ENCODE peak calls at places on chromosomes 2 and 18, in four cellular contexts. One of them, this sample, is unnamed.

GRCh38 chr2:169480079-169480465 is 778 bp downstream of the BBS5 start:
- DNase-seq in kidney: no peak
- DNase-seq in foreskin fibroblast: peak
- DNase-seq in kidney epithelial cell: no peak
- DNase-seq in this sample: no peak

GRCh38 chr18:37322497-37323035 is 243.0 kb downstream of the CELF4 start:
- DNase-seq in kidney: no peak
- DNase-seq in foreskin fibroblast: peak
- DNase-seq in kidney epithelial cell: no peak
- DNase-seq in this sample: no peak

GRCh38 chr2:170181602-170182001 is 3.7 kb downstream of the MYO3B start:
- DNase-seq in kidney: no peak
- DNase-seq in foreskin fibroblast: no peak
- DNase-seq in kidney epithelial cell: no peak
- DNase-seq in this sample: no peak

GRCh38 chr18:57353940-57354461 is 1.6 kb downstream of the ST8SIA3 start:
- DNase-seq in foreskin fibroblast: peak
- DNase-seq in kidney epithelial cell: peak
- DNase-seq in kidney: peak
- DNase-seq in this sample: peak

GRCh38 chr2:136750065-136750464 is 15.3 kb upstream of the THSD7B start:
- DNase-seq in kidney epithelial cell: no peak
- DNase-seq in foreskin fibroblast: no peak
- DNase-seq in kidney: no peak
- DNase-seq in this sample: no peak

GRCh38 chr2:219459460-219460311 is 25.0 kb downstream of the SPEG start:
- DNase-seq in foreskin fibroblast: no peak
- DNase-seq in kidney epithelial cell: no peak
- DNase-seq in kidney: peak
- DNase-seq in this sample: peak

GRCh38 chr2:85400541-85400940 is 9.6 kb downstream of the CAPG start:
- DNase-seq in kidney: no peak
- DNase-seq in kidney epithelial cell: no peak
- DNase-seq in foreskin fibroblast: no peak
- DNase-seq in this sample: no peak

GRCh38 chr2:212953170-212953920 is 198.1 kb downstream of the IKZF2 start:
- DNase-seq in kidney: no peak
- DNase-seq in foreskin fibroblast: no peak
- DNase-seq in kidney epithelial cell: no peak
- DNase-seq in this sample: no peak

GRCh38 chr2:117409443-117409842 is 405.0 kb upstream of the DDX18 start:
- DNase-seq in kidney: no peak
- DNase-seq in foreskin fibroblast: no peak
- DNase-seq in kidney epithelial cell: no peak
- DNase-seq in this sample: no peak

GRCh38 chr2:98736464-98736889 is 5.5 kb upstream of the MGAT4A start:
- DNase-seq in foreskin fibroblast: no peak
- DNase-seq in kidney epithelial cell: no peak
- DNase-seq in kidney: no peak
- DNase-seq in this sample: no peak

GRCh38 chr2:23007836-23008235 is 377.1 kb upstream of the KLHL29 start:
- DNase-seq in kidney: no peak
- DNase-seq in kidney epithelial cell: no peak
- DNase-seq in foreskin fibroblast: no peak
- DNase-seq in this sample: no peak

GRCh38 chr2:179263460-179264237 is 983 bp downstream of the SESTD1 start:
- DNase-seq in foreskin fibroblast: peak
- DNase-seq in kidney: peak
- DNase-seq in kidney epithelial cell: no peak
- DNase-seq in this sample: peak

GRCh38 chr2:176087330-176088047 is 3.7 kb upstream of the EVX2 start:
- DNase-seq in kidney: no peak
- DNase-seq in kidney epithelial cell: no peak
- DNase-seq in foreskin fibroblast: no peak
- DNase-seq in this sample: no peak

GRCh38 chr2:145344076-145344724 is 824.3 kb upstream of the ZEB2 start:
- DNase-seq in kidney epithelial cell: no peak
- DNase-seq in foreskin fibroblast: peak
- DNase-seq in kidney: no peak
- DNase-seq in this sample: no peak

GRCh38 chr2:188974184-188974583 is at the start of gene COL3A1:
- DNase-seq in foreskin fibroblast: peak
- DNase-seq in kidney: peak
- DNase-seq in kidney epithelial cell: no peak
- DNase-seq in this sample: no peak

GRCh38 chr2:37984589-37984988 is 59.5 kb downstream of the RMDN2 start:
- DNase-seq in kidney: no peak
- DNase-seq in kidney epithelial cell: no peak
- DNase-seq in foreskin fibroblast: no peak
- DNase-seq in this sample: no peak

GRCh38 chr2:28102455-28102874 is 211.9 kb downstream of the BABAM2 start:
- DNase-seq in kidney: no peak
- DNase-seq in foreskin fibroblast: peak
- DNase-seq in kidney epithelial cell: no peak
- DNase-seq in this sample: no peak

GRCh38 chr2:151979694-151980093 is 119.2 kb downstream of the CACNB4 start:
- DNase-seq in kidney epithelial cell: no peak
- DNase-seq in foreskin fibroblast: peak
- DNase-seq in kidney: no peak
- DNase-seq in this sample: no peak

GRCh38 chr2:212892193-212892592 is 259.2 kb downstream of the IKZF2 start:
- DNase-seq in kidney epithelial cell: no peak
- DNase-seq in foreskin fibroblast: peak
- DNase-seq in kidney: no peak
- DNase-seq in this sample: no peak

GRCh38 chr2:164697688-164698290 is 76.5 kb upstream of the GRB14 start:
- DNase-seq in kidney epithelial cell: no peak
- DNase-seq in kidney: no peak
- DNase-seq in foreskin fibroblast: no peak
- DNase-seq in this sample: no peak

GRCh38 chr2:118990757-118991545 is 49.0 kb downstream of the MARCO start:
- DNase-seq in kidney epithelial cell: no peak
- DNase-seq in foreskin fibroblast: no peak
- DNase-seq in kidney: peak
- DNase-seq in this sample: no peak

GRCh38 chr2:230156782-230157181 is 63.0 kb downstream of the SP110 start:
- DNase-seq in kidney: no peak
- DNase-seq in kidney epithelial cell: no peak
- DNase-seq in foreskin fibroblast: no peak
- DNase-seq in this sample: no peak

GRCh38 chr2:8505311-8505920 is 176.4 kb upstream of the ID2 start:
- DNase-seq in kidney: no peak
- DNase-seq in foreskin fibroblast: no peak
- DNase-seq in kidney epithelial cell: no peak
- DNase-seq in this sample: peak

GRCh38 chr2:218367415-218368149 is 10.9 kb downstream of the CATIP start:
- DNase-seq in foreskin fibroblast: peak
- DNase-seq in kidney: peak
- DNase-seq in kidney epithelial cell: no peak
- DNase-seq in this sample: peak

GRCh38 chr18:34659579-34660517 is 50.2 kb upstream of the DTNA start:
- DNase-seq in foreskin fibroblast: peak
- DNase-seq in kidney epithelial cell: peak
- DNase-seq in kidney: peak
- DNase-seq in this sample: peak

GRCh38 chr2:120983344-120983743 is 247.7 kb downstream of the GLI2 start:
- DNase-seq in kidney epithelial cell: peak
- DNase-seq in foreskin fibroblast: no peak
- DNase-seq in kidney: no peak
- DNase-seq in this sample: no peak

GRCh38 chr2:98910349-98911125 is 25.5 kb downstream of the CRACDL start:
- DNase-seq in kidney: peak
- DNase-seq in kidney epithelial cell: no peak
- DNase-seq in foreskin fibroblast: no peak
- DNase-seq in this sample: no peak

GRCh38 chr18:43159091-43159490 is 43.6 kb upstream of the RIT2 start:
- DNase-seq in kidney epithelial cell: no peak
- DNase-seq in foreskin fibroblast: peak
- DNase-seq in kidney: no peak
- DNase-seq in this sample: no peak

GRCh38 chr2:9329497-9329896 is 93.8 kb downstream of the ITGB1BP1 start:
- DNase-seq in kidney: no peak
- DNase-seq in kidney epithelial cell: no peak
- DNase-seq in foreskin fibroblast: no peak
- DNase-seq in this sample: no peak

GRCh38 chr2:98656800-98657199 is 48.4 kb downstream of the UNC50 start:
- DNase-seq in foreskin fibroblast: no peak
- DNase-seq in kidney: no peak
- DNase-seq in kidney epithelial cell: no peak
- DNase-seq in this sample: no peak

GRCh38 chr2:85394256-85394655 is 15.9 kb downstream of the CAPG start:
- DNase-seq in kidney epithelial cell: no peak
- DNase-seq in kidney: no peak
- DNase-seq in foreskin fibroblast: no peak
- DNase-seq in this sample: no peak

GRCh38 chr2:240379089-240379636 is 56.3 kb upstream of the GPC1 start:
- DNase-seq in kidney: no peak
- DNase-seq in kidney epithelial cell: no peak
- DNase-seq in foreskin fibroblast: no peak
- DNase-seq in this sample: peak

GRCh38 chr2:323035-323434 is 35.1 kb upstream of the ALKAL2 start:
- DNase-seq in kidney epithelial cell: no peak
- DNase-seq in foreskin fibroblast: no peak
- DNase-seq in kidney: no peak
- DNase-seq in this sample: no peak

DNA sequence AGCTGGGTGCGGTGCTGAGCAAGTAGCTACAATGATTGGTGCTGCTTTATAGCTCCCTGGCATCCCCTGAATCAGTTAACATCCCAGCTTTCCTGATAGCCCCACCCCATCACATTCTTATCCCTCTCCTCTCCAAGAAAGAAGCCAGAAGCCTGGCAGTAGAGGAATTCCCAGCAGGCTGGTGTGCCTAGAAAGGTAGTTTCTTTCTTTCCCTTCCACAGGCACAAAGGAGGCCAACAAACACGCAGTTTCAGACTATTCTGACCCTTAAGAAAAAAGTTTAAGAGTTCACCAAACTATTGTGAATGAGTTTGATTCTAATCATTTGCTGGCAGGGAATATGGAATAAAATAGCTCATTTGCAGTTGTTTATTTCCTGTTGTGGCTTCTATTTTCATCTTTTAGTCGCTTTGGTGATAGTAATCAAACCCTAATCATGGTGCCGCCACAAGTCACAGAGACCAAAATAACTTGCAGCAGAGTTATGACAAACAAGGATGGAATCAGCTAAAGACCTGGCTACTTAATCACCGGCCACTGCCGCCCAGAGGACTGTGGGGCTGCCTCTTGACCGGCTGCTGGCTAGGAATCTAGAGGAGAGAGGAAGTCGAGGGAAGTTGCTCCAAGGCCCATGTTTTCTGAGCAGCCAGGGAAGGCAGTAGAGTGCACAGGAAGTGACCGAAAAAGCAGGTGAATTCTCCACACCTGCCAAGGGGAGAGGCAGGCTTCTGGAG is 4.9 kb upstream of the SMAD7 start:
- DNase-seq in kidney epithelial cell: no peak
- DNase-seq in kidney: peak
- DNase-seq in foreskin fibroblast: peak
- DNase-seq in this sample: no peak
- TF ChIP-seq CTCF in kidney epithelial cell: peak
- TF ChIP-seq CTCF in kidney: no peak
- TF ChIP-seq CTCF in foreskin fibroblast: no peak
- TF ChIP-seq CTCF in this sample: no peak

GRCh38 chr2:202237787-202238233 is 587 bp downstream of the SUMO1 start:
- DNase-seq in kidney epithelial cell: no peak
- DNase-seq in foreskin fibroblast: peak
- DNase-seq in kidney: no peak
- DNase-seq in this sample: no peak

DNA sequence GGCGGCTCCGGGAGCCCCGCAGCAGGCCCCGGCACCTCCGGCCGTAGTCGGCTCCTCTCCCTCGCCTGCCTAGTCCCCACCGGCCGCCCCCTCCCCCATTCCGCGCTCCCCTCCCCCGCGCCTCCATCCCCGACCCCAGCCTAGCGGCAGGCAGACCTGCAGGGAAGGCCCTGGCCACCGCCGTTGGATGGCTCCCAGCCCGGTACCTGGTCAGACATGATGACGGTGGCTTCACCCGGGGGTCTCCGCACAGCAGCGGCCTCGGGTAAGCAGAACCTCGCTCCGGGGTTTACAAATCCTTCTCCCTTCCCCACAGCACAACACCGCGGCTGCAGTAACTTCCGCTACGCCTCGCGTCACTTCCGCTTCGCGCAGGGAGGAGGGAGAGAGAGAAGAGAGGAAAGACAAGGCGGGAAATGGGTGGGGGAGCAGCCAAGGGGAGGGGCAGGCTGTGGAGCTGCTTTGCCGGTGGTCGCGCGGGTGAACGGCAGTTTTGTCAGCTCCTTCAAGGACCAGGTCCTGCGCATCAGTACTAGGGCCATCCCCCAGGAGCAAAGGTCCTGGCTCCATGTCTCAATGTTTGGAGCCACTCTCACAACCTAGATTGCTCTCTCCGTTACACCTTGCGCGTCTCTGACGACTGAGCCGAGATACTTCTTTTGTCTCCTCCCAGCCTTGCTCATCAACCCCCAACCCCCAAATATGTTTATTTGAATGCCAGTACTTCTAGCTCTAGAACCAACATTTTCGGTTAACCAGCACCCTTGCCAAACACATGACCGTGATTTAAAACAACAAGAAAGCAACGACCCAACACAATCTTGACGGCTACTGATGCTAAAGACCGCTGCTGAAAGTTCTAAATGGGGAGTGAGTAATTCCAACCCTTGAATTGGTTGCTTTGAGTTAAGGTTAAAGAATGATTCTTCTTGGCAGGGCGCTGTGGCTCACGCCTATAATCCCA is at the start of gene SUMO1:
- DNase-seq in foreskin fibroblast: peak
- DNase-seq in kidney: peak
- DNase-seq in kidney epithelial cell: peak
- DNase-seq in this sample: peak
- TF ChIP-seq CTCF in foreskin fibroblast: no peak
- TF ChIP-seq CTCF in kidney: no peak
- TF ChIP-seq CTCF in kidney epithelial cell: no peak
- TF ChIP-seq CTCF in this sample: no peak

DNA sequence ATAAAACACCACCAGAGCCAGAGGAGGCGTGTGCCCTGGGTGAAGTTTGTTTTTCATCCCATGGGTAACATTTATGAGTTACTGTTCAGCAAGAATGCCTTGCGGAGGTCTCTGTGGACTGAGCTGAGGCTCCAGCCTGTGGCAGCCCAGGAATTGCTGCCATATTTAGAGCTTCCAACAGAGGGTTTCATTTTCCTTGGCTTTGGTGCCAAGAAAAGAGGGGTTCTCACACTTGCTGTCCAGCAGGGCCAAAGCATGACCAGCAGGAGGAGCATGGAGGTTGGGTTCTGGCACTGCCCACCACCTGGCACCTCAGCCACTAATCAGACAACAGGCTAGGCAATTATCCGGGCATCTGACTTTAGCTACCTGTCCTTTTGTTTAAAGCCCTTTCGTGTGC is 36.7 kb downstream of the EPAS1 start:
- DNase-seq in kidney epithelial cell: no peak
- DNase-seq in kidney: no peak
- DNase-seq in foreskin fibroblast: no peak
- DNase-seq in this sample: no peak
- TF ChIP-seq CTCF in kidney epithelial cell: peak
- TF ChIP-seq CTCF in kidney: peak
- TF ChIP-seq CTCF in foreskin fibroblast: peak
- TF ChIP-seq CTCF in this sample: no peak

GRCh38 chr2:232030229-232030628 is 68.7 kb downstream of the DIS3L2 start:
- DNase-seq in kidney epithelial cell: no peak
- DNase-seq in kidney: no peak
- DNase-seq in foreskin fibroblast: no peak
- DNase-seq in this sample: no peak
- TF ChIP-seq CTCF in kidney epithelial cell: peak
- TF ChIP-seq CTCF in kidney: peak
- TF ChIP-seq CTCF in foreskin fibroblast: peak
- TF ChIP-seq CTCF in this sample: no peak